ENCODE peak calls at places on chromosomes 1 and 21, in nine cellular contexts. G is NB4, H is heart left ventricle, K is prostate gland, U is GM23338, A is heart right ventricle, C is progenitor cell of endocrine pancreas, J is neural crest cell, F is fibroblast of lung. W is an unnamed sample.

GRCh38 chr1:210254298-210254697 is 21.7 kb downstream of the SERTAD4 start:
- DNase-seq in G (no peak), H (no peak), K (no peak), U (no peak), A (no peak), C (no peak), J (no peak), F (no peak), W (no peak)

GRCh38 chr1:171084879-171085278 is 5.8 kb upstream of the FMO3 start:
- DNase-seq in G (no peak), H (no peak), K (no peak), U (no peak), A (no peak), C (no peak), J (no peak), F (no peak), W (no peak)

GRCh38 chr1:246709845-246710244 is 14.4 kb upstream of the SCCPDH start:
- DNase-seq in G (peak; percentile 40), H (no peak), K (no peak), U (no peak), A (no peak), C (no peak), J (no peak), F (no peak), W (no peak)

GRCh38 chr1:227796359-227796915 is 19.0 kb upstream of the PRSS38 start:
- DNase-seq in G (no peak), H (no peak), K (no peak), U (no peak), A (no peak), C (no peak), J (no peak), F (no peak), W (peak; percentile 22)

GRCh38 chr21:31476551-31477120 is 132.6 kb upstream of the TIAM1 start:
- DNase-seq in G (no peak), H (no peak), K (no peak), U (no peak), A (no peak), C (no peak), J (no peak), F (no peak), W (no peak)

GRCh38 chr1:31952825-31953220 is 14.7 kb upstream of the PTP4A2 start:
- DNase-seq in G (no peak), H (no peak), K (no peak), U (no peak), A (no peak), C (no peak), J (no peak), F (no peak), W (no peak)

GRCh38 chr1:50983403-50983802 is 13.4 kb downstream of the CDKN2C start:
- DNase-seq in G (no peak), H (no peak), K (no peak), U (no peak), A (no peak), C (no peak), J (no peak), F (no peak), W (no peak)

GRCh38 chr1:107480548-107480947 is 339.7 kb downstream of the NTNG1 start:
- DNase-seq in G (no peak), H (no peak), K (no peak), U (no peak), A (peak; percentile 11), C (no peak), J (no peak), F (peak; percentile 5), W (no peak)

DNA sequence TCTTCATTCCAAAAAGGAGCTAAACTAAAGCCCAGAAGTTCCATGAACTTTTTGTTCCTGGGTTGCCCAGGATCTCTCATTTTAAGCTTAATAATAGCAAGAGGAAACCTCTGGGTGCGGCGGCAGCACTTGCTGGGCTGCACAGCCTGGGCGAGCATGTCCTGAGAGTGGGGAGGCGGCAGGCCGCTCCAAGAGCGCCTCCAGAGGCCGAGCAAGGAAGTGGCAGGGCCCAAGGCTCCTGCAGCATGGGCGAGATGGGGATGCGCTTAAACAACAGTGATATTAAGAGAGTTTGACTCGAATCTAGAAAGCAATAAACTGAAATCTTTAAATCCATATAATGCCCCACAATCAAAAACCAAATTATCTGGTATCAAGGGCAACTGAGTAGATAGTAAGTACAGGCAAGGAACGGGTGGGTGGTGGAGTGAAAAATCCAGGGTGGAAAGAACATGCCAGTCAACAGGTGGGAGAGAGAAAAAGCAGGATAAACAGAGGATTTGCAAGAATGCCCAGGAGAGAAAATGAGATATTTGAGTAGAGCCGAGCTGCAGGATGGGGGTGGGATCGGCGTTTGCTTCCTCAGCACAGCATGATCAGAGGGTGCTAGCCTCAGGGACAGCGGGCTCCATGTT is 14.1 kb upstream of the TNR start:
- DNase-seq in G (peak; percentile 50), H (no peak), K (no peak), U (peak; percentile 83), A (peak; percentile 25), C (peak; percentile 32), J (peak; percentile 67), F (no peak), W (peak; percentile 93)
- TF ChIP-seq CTCF in G (peak; percentile 92), H (peak; percentile 51), K (peak; percentile 35), U (peak; percentile 89), A (peak; percentile 71), C (peak; percentile 95), J (peak; percentile 89), F (peak; percentile 24), W (peak; percentile 99)

GRCh38 chr21:37915516-37915915 is 741 bp downstream of the KCNJ6 start:
- DNase-seq in G (no peak), H (no peak), K (no peak), U (peak; percentile 37), A (no peak), C (no peak), J (no peak), F (no peak), W (no peak)

GRCh38 chr21:37914211-37914900 is 1.9 kb downstream of the KCNJ6 start:
- DNase-seq in G (peak; percentile 3), H (peak; percentile 25), K (no peak), U (peak; percentile 85), A (peak; percentile 25), C (peak; percentile 85), J (peak; percentile 50), F (peak; percentile 17), W (peak; percentile 95)

GRCh38 chr21:37916795-37917142 is 512 bp upstream of the KCNJ6 start:
- DNase-seq in G (no peak), H (no peak), K (no peak), U (peak; percentile 87), A (no peak), C (peak; percentile 54), J (peak; percentile 61), F (no peak), W (peak; percentile 93)

GRCh38 chr21:37917612-37918011 is 1.4 kb upstream of the KCNJ6 start:
- DNase-seq in G (no peak), H (no peak), K (no peak), U (no peak), A (no peak), C (no peak), J (no peak), F (peak; percentile 56), W (no peak)

GRCh38 chr21:37915941-37916794 is at the start of gene KCNJ6:
- DNase-seq in G (peak; percentile 6), H (peak; percentile 21), K (peak; percentile 14), U (peak; percentile 94), A (no peak), C (peak; percentile 59), J (peak; percentile 85), F (peak; percentile 59), W (peak; percentile 93)
- TF ChIP-seq CTCF in G (peak; percentile 17), H (peak; percentile 48), K (peak; percentile 37), U (peak; percentile 77), A (peak; percentile 47), C (peak; percentile 57), J (peak; percentile 72), F (peak; percentile 84), W (peak; percentile 68)

GRCh38 chr1:40951943-40952743 is 27.4 kb upstream of the CTPS1 start:
- DNase-seq in G (peak; percentile 53), H (peak; percentile 68), K (peak; percentile 79), U (peak; percentile 92), A (peak; percentile 70), C (peak; percentile 75), J (peak; percentile 73), F (peak; percentile 46), W (peak; percentile 96)

GRCh38 chr1:40949563-40949962 is 29.9 kb upstream of the CTPS1 start:
- DNase-seq in G (no peak), H (no peak), K (no peak), U (no peak), A (no peak), C (no peak), J (no peak), F (no peak), W (no peak)

GRCh38 chr1:40955266-40955665 is 24.2 kb upstream of the CTPS1 start:
- DNase-seq in G (no peak), H (no peak), K (no peak), U (no peak), A (no peak), C (no peak), J (no peak), F (no peak), W (no peak)

GRCh38 chr1:40956397-40956796 is 23.1 kb upstream of the CTPS1 start:
- DNase-seq in G (peak; percentile 28), H (no peak), K (no peak), U (no peak), A (no peak), C (no peak), J (no peak), F (no peak), W (no peak)

DNA sequence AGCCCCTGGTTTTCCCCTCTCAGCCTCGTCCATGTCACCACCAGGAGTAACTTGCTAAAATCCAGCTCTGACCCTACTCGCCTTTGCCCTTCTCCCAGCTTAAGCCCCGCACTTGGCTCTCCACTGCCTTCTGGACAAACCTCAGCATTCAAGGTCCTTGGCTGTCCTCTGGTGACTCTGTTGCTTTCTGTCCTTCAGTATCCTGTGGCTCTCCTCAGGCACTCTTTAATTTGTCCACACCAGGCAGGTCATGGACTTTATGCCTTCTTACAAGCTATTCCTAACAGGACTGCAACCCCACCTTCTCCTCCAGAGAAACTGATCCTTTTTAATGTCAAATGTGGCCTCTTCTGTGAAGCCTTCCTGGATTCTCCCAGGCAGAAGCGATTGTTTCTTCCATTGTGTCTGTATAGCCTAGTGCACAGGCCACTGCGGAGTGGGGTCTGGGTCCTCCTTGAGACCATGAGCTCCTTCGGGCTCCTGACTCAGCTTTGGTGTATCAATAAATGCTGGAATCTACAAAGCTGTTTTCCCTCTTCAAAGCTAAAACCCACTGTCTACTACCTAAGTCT is 26.7 kb upstream of the CTPS1 start:
- DNase-seq in G (no peak), H (no peak), K (no peak), U (no peak), A (no peak), C (no peak), J (no peak), F (no peak), W (no peak)
- TF ChIP-seq CTCF in G (no peak), H (no peak), K (no peak), U (no peak), A (peak; percentile 32), C (no peak), J (no peak), F (no peak), W (no peak)

GRCh38 chr1:26181586-26182371 is 4.5 kb downstream of the CNKSR1 start:
- DNase-seq in G (no peak), H (no peak), K (no peak), U (no peak), A (no peak), C (no peak), J (no peak), F (no peak), W (no peak)

GRCh38 chr1:26180010-26180506 is 2.8 kb downstream of the CNKSR1 start:
- DNase-seq in G (no peak), H (no peak), K (no peak), U (no peak), A (no peak), C (no peak), J (no peak), F (no peak), W (no peak)

GRCh38 chr1:26182372-26182675 is 5.0 kb downstream of the CNKSR1 start:
- DNase-seq in G (no peak), H (no peak), K (no peak), U (no peak), A (no peak), C (no peak), J (no peak), F (no peak), W (no peak)

GRCh38 chr1:26175346-26175745 is 1.9 kb upstream of the CNKSR1 start:
- DNase-seq in G (no peak), H (no peak), K (no peak), U (no peak), A (no peak), C (no peak), J (no peak), F (no peak), W (no peak)

GRCh38 chr1:26177182-26177684 is at the start of gene CNKSR1:
- DNase-seq in G (no peak), H (no peak), K (peak; percentile 73), U (peak; percentile 97), A (no peak), C (peak; percentile 72), J (no peak), F (no peak), W (peak; percentile 98)
- TF ChIP-seq CTCF in G (no peak), H (no peak), K (peak; percentile 38), U (peak; percentile 64), A (no peak), C (peak; percentile 51), J (no peak), F (no peak), W (peak; percentile 72)